ENCODE peak calls at places on chromosomes 5 and 9, in ten cellular contexts. U, M, A, L, Z, T, X, E, H and G are unnamed samples. For H3K36me3, the result is how much of the 10 kb centered on the place peaks cover.

GRCh38 chr9:15576350-15577050 is 23.7 kb downstream of the CCDC171 start:
- DNase-seq in U (no peak), M (no peak), A (no peak), L (no peak), Z (no peak), T (no peak), X (no peak), E (no peak), H (no peak), G (no peak)

GRCh38 chr5:143182901-143183820 is 220.3 kb downstream of the NR3C1 start:
- DNase-seq in U (peak), M (no peak), A (peak), L (no peak), Z (no peak), T (peak), X (no peak), E (no peak), H (no peak), G (peak)

GRCh38 chr5:149895416-149896345 is 48.9 kb downstream of the PDE6A start:
- DNase-seq in U (no peak), M (no peak), A (no peak), L (no peak), Z (no peak), T (no peak), X (no peak), E (no peak), H (no peak), G (peak)

GRCh38 chr9:16210440-16210839 is 657.6 kb downstream of the CCDC171 start:
- DNase-seq in U (no peak), M (no peak), A (no peak), L (no peak), Z (no peak), T (no peak), X (no peak), E (no peak), H (no peak), G (no peak)

GRCh38 chr5:178432421-178433272 is 157.5 kb downstream of the COL23A1 start:
- DNase-seq in U (no peak), M (peak), A (no peak), L (no peak), Z (no peak), T (no peak), X (peak), E (no peak), H (no peak), G (no peak)

GRCh38 chr5:4584982-4585381 is 555.1 kb upstream of the ADAMTS16 start:
- DNase-seq in U (no peak), M (no peak), A (no peak), L (no peak), Z (no peak), T (no peak), X (no peak), E (peak), H (no peak), G (no peak)

GRCh38 chr5:113487779-113488644 is at the start of gene MCC:
- DNase-seq in U (peak), M (peak), A (peak), L (peak), Z (peak), T (peak), X (peak), E (peak), H (no peak), G (peak)

GRCh38 chr5:172299916-172300439 is 16.4 kb upstream of the UBTD2 start:
- DNase-seq in U (no peak), M (no peak), A (no peak), L (no peak), Z (no peak), T (no peak), X (no peak), E (peak), H (no peak), G (peak)

GRCh38 chr5:31995011-31995410 is 179.1 kb downstream of the GOLPH3 start:
- DNase-seq in U (no peak), M (no peak), A (no peak), L (no peak), Z (no peak), T (no peak), X (no peak), E (no peak), H (no peak), G (no peak)

GRCh38 chr9:127233582-127234350 is 30.8 kb upstream of the GARNL3 start:
- DNase-seq in U (no peak), M (no peak), A (no peak), L (no peak), Z (no peak), T (no peak), X (no peak), E (no peak), H (no peak), G (no peak)

GRCh38 chr5:151029179-151029855 is 8.9 kb downstream of the GPX3 start:
- DNase-seq in U (no peak), M (no peak), A (peak), L (no peak), Z (no peak), T (no peak), X (no peak), E (no peak), H (no peak), G (no peak)
- H3K36me3 ChIP-seq in U (half or more), M (half or more), A (half or more), L (under half), Z (under half), T (half or more), X (under half), E (under half), H (half or more), G (under half)

GRCh38 chr5:74367931-74368330 is 272.6 kb downstream of the ENC1 start:
- DNase-seq in U (peak), M (no peak), A (peak), L (no peak), Z (no peak), T (no peak), X (no peak), E (no peak), H (no peak), G (no peak)
- H3K27ac ChIP-seq in U (peak), M (no peak), A (no peak), L (no peak), Z (no peak), T (no peak), X (no peak), E (no peak), H (no peak), G (no peak)

GRCh38 chr5:2891781-2892180 is 140.3 kb upstream of the IRX2 start:
- DNase-seq in U (no peak), M (no peak), A (no peak), L (no peak), Z (no peak), T (no peak), X (no peak), E (no peak), H (no peak), G (no peak)
- H3K36me3 ChIP-seq in U (under half), M (under half), A (under half), L (under half), Z (under half), T (under half), X (under half), E (under half), H (under half), G (under half)

GRCh38 chr5:126676195-126676624 is 75.5 kb downstream of the PHAX start:
- DNase-seq in U (no peak), M (peak), A (no peak), L (peak), Z (peak), T (peak), X (peak), E (peak), H (no peak), G (peak)

GRCh38 chr5:126673477-126673876 is 72.7 kb downstream of the PHAX start:
- DNase-seq in U (no peak), M (no peak), A (no peak), L (no peak), Z (no peak), T (no peak), X (peak), E (no peak), H (no peak), G (no peak)

GRCh38 chr5:126674145-126674544 is 73.4 kb downstream of the PHAX start:
- DNase-seq in U (no peak), M (no peak), A (no peak), L (no peak), Z (no peak), T (no peak), X (peak), E (no peak), H (no peak), G (no peak)

GRCh38 chr5:126677101-126677500 is 76.4 kb downstream of the PHAX start:
- DNase-seq in U (no peak), M (no peak), A (no peak), L (no peak), Z (no peak), T (no peak), X (no peak), E (no peak), H (no peak), G (no peak)

DNA sequence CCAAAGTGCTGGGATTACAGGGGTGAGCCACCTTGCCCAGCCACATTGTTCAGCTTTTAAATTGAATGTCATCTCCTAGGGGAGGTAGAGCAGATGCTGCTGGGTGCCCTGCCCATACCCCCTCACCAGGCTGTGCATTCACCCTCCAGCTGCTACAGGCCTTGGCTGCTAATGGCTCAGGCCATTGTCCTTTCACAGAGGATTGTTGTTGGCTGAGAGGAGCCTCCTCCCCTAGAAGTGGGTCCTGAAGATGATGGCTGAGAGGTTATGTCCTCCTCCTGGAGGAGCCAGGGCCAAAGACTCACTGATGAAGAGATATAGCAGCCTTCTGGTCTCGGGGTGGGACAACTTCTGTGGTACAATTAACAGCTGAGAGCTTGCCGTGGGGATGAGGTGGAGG is 74.6 kb downstream of the PHAX start:
- DNase-seq in U (no peak), M (no peak), A (no peak), L (no peak), Z (no peak), T (no peak), X (peak), E (no peak), H (no peak), G (no peak)
- H3K27ac ChIP-seq in U (no peak), M (no peak), A (no peak), L (no peak), Z (no peak), T (no peak), X (no peak), E (no peak), H (no peak), G (no peak)

GRCh38 chr5:79976759-79977515 is 14.1 kb downstream of the MTX3 start:
- DNase-seq in U (no peak), M (no peak), A (no peak), L (no peak), Z (no peak), T (no peak), X (no peak), E (no peak), H (no peak), G (no peak)
- H3K36me3 ChIP-seq in U (half or more), M (half or more), A (half or more), L (under half), Z (under half), T (under half), X (half or more), E (under half), H (under half), G (under half)

DNA sequence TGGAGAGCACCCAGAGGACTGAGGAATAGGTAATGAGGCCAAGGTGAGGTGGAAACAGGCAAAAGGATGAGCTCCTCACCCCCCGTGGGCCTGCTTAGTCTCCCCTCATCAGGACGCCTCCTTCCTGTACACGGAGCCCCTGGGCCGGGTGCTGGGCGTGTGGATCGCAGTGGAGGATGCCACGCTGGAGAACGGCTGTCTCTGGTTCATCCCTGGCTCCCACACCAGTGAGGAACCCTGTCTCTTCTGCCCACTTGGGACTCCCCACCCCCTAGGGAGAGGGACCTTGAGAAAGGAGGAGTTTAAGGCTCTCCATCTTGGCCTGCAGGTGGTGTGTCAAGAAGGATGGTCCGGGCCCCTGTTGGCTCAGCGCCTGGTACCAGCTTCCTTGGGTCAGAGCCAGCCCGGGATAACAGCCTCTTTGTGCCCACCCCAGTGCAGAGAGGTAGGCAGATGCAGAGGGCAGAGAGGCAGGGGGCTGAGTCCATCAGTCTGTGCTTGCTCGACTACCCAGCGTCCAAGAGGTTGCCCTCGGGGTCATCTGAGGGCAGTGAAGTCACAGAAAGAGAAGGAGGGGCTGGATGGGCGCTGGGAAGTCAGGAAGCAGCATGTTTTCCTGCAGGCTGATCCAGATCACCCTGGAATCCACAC is 7.0 kb downstream of the DOLK start:
- DNase-seq in U (no peak), M (peak), A (peak), L (no peak), Z (no peak), T (no peak), X (no peak), E (no peak), H (no peak), G (no peak)
- H3K27ac ChIP-seq in U (no peak), M (no peak), A (no peak), L (no peak), Z (no peak), T (no peak), X (no peak), E (no peak), H (no peak), G (no peak)

GRCh38 chr9:37497320-37497719 is 11.6 kb downstream of the POLR1E start:
- DNase-seq in U (no peak), M (no peak), A (no peak), L (no peak), Z (no peak), T (no peak), X (peak), E (no peak), H (no peak), G (no peak)
- H3K36me3 ChIP-seq in U (half or more), M (half or more), A (half or more), L (half or more), Z (half or more), T (half or more), X (half or more), E (half or more), H (half or more), G (under half)